ENCODE peak calls at places on chromosomes 16 and 17, in seven cellular contexts. P, R, D, T, X, Z and E are unnamed samples.

GRCh38 chr17:40407460-40407859 is 10.2 kb downstream of the TOP2A start:
- DNase-seq in P (no peak), R (no peak), D (no peak), T (no peak), X (no peak), Z (no peak), E (no peak)

GRCh38 chr17:2867441-2868424 is 71.5 kb downstream of the RAP1GAP2 start:
- DNase-seq in P (no peak), R (no peak), D (peak), T (peak), X (peak), Z (no peak), E (no peak)

GRCh38 chr17:51610155-51610554 is 349.8 kb downstream of the UTP18 start:
- DNase-seq in P (no peak), R (no peak), D (no peak), T (no peak), X (no peak), Z (no peak), E (no peak)

GRCh38 chr17:46811978-46812583 is 6.4 kb downstream of the WNT3 start:
- DNase-seq in P (no peak), R (no peak), D (no peak), T (peak), X (no peak), Z (no peak), E (peak)

GRCh38 chr17:66340720-66341119 is 38.3 kb downstream of the PRKCA start:
- DNase-seq in P (no peak), R (no peak), D (no peak), T (no peak), X (no peak), Z (no peak), E (no peak)

GRCh38 chr16:54651851-54652770 is 278.6 kb upstream of the IRX5 start:
- DNase-seq in P (no peak), R (no peak), D (no peak), T (no peak), X (no peak), Z (no peak), E (no peak)

GRCh38 chr17:6568186-6568758 is 11.9 kb upstream of the PITPNM3 start:
- DNase-seq in P (no peak), R (no peak), D (no peak), T (no peak), X (no peak), Z (peak), E (no peak)

GRCh38 chr17:10705727-10706126 is 8.3 kb downstream of the ADPRM start:
- DNase-seq in P (no peak), R (no peak), D (no peak), T (no peak), X (no peak), Z (no peak), E (no peak)

GRCh38 chr16:10617662-10618420 is 37.4 kb upstream of the EMP2 start:
- DNase-seq in P (no peak), R (no peak), D (no peak), T (no peak), X (no peak), Z (no peak), E (no peak)

GRCh38 chr17:61294777-61295176 is 104.9 kb upstream of the TBX2 start:
- DNase-seq in P (no peak), R (no peak), D (no peak), T (peak), X (peak), Z (no peak), E (peak)

GRCh38 chr16:56675685-56676210 is 6.1 kb downstream of the MT1H start:
- DNase-seq in P (no peak), R (no peak), D (no peak), T (no peak), X (no peak), Z (no peak), E (no peak)

GRCh38 chr16:81629896-81630631 is 149.0 kb upstream of the PLCG2 start:
- DNase-seq in P (no peak), R (no peak), D (no peak), T (no peak), X (no peak), Z (no peak), E (no peak)

GRCh38 chr16:64469351-64469750 is 652.5 kb downstream of the CDH11 start:
- DNase-seq in P (no peak), R (no peak), D (no peak), T (no peak), X (no peak), Z (no peak), E (no peak)

GRCh38 chr16:82995927-82996441 is 369.2 kb downstream of the CDH13 start:
- DNase-seq in P (no peak), R (peak), D (no peak), T (peak), X (no peak), Z (no peak), E (peak)

GRCh38 chr16:85227262-85227923 is 115.1 kb upstream of the CIBAR2 start:
- DNase-seq in P (no peak), R (no peak), D (no peak), T (no peak), X (no peak), Z (no peak), E (no peak)

GRCh38 chr16:56303880-56304279 is 112.6 kb downstream of the GNAO1 start:
- DNase-seq in P (no peak), R (no peak), D (no peak), T (no peak), X (no peak), Z (no peak), E (no peak)

GRCh38 chr16:29007865-29008593 is 23.2 kb downstream of the LAT start:
- DNase-seq in P (no peak), R (no peak), D (no peak), T (peak), X (no peak), Z (no peak), E (peak)

GRCh38 chr17:72407336-72408121 is 286.7 kb downstream of the SOX9 start:
- DNase-seq in P (peak), R (peak), D (peak), T (peak), X (peak), Z (peak), E (peak)

GRCh38 chr17:80104321-80104955 is 3.1 kb downstream of the GAA start:
- DNase-seq in P (no peak), R (peak), D (no peak), T (no peak), X (no peak), Z (no peak), E (peak)

GRCh38 chr17:64661981-64662773 is at the start of gene SMURF2:
- DNase-seq in P (peak), R (peak), D (peak), T (peak), X (peak), Z (peak), E (peak)

GRCh38 chr16:12089492-12090161 is 113.1 kb downstream of the SNX29 start:
- DNase-seq in P (peak), R (no peak), D (no peak), T (peak), X (no peak), Z (peak), E (no peak)

GRCh38 chr16:80500116-80500859 is 40.5 kb upstream of the DYNLRB2 start:
- DNase-seq in P (no peak), R (no peak), D (no peak), T (no peak), X (no peak), Z (no peak), E (no peak)

GRCh38 chr17:59425085-59425901 is 93.8 kb downstream of the YPEL2 start:
- DNase-seq in P (peak), R (no peak), D (no peak), T (peak), X (no peak), Z (no peak), E (no peak)

GRCh38 chr17:45395569-45396415 is 36.9 kb downstream of the ARHGAP27 start:
- DNase-seq in P (no peak), R (no peak), D (no peak), T (no peak), X (no peak), Z (no peak), E (no peak)

GRCh38 chr17:50056217-50056960 is 479 bp downstream of the ITGA3 start:
- DNase-seq in P (peak), R (peak), D (peak), T (peak), X (peak), Z (peak), E (no peak)

GRCh38 chr17:74736423-74737298 is at the start of gene RAB37:
- DNase-seq in P (peak), R (peak), D (peak), T (no peak), X (peak), Z (peak), E (no peak)

GRCh38 chr17:8151641-8152111 is 528 bp downstream of the PER1 start:
- DNase-seq in P (peak), R (peak), D (peak), T (peak), X (no peak), Z (peak), E (no peak)

GRCh38 chr17:75301031-75301430 is 11.8 kb upstream of the SLC25A19 start:
- DNase-seq in P (no peak), R (no peak), D (no peak), T (no peak), X (no peak), Z (no peak), E (no peak)

GRCh38 chr16:87834668-87835473 is 34.4 kb downstream of the SLC7A5 start:
- DNase-seq in P (peak), R (no peak), D (no peak), T (peak), X (peak), Z (no peak), E (no peak)

GRCh38 chr17:73494955-73495349 is 149.3 kb downstream of the SDK2 start:
- DNase-seq in P (no peak), R (no peak), D (no peak), T (no peak), X (no peak), Z (no peak), E (no peak)

GRCh38 chr16:23131841-23132576 is 17.2 kb downstream of the USP31 start:
- DNase-seq in P (no peak), R (no peak), D (no peak), T (no peak), X (no peak), Z (no peak), E (no peak)

GRCh38 chr17:14712471-14713075 is 411.7 kb downstream of the HS3ST3B1 start:
- DNase-seq in P (no peak), R (no peak), D (no peak), T (no peak), X (no peak), Z (no peak), E (no peak)

GRCh38 chr17:57051886-57052342 is 33.1 kb upstream of the AKAP1 start:
- DNase-seq in P (no peak), R (no peak), D (no peak), T (no peak), X (no peak), Z (no peak), E (no peak)

GRCh38 chr16:11494433-11494832 is 92.3 kb downstream of the LITAF start:
- DNase-seq in P (no peak), R (no peak), D (no peak), T (no peak), X (no peak), Z (no peak), E (no peak)

GRCh38 chr17:27158390-27158789 is 135.5 kb upstream of the WSB1 start:
- DNase-seq in P (no peak), R (no peak), D (no peak), T (no peak), X (no peak), Z (no peak), E (no peak)

GRCh38 chr17:82226170-82226808 is 2.6 kb upstream of the SLC16A3 start:
- DNase-seq in P (no peak), R (no peak), D (no peak), T (no peak), X (no peak), Z (no peak), E (no peak)

GRCh38 chr17:82226809-82227628 is 1.8 kb upstream of the SLC16A3 start:
- DNase-seq in P (peak), R (peak), D (no peak), T (no peak), X (no peak), Z (no peak), E (no peak)

GRCh38 chr17:82224666-82225065 is 4.2 kb upstream of the SLC16A3 start:
- DNase-seq in P (no peak), R (no peak), D (no peak), T (no peak), X (no peak), Z (no peak), E (no peak)

GRCh38 chr17:82223517-82223916 is 5.3 kb upstream of the SLC16A3 start:
- DNase-seq in P (no peak), R (no peak), D (no peak), T (no peak), X (no peak), Z (no peak), E (no peak)

DNA sequence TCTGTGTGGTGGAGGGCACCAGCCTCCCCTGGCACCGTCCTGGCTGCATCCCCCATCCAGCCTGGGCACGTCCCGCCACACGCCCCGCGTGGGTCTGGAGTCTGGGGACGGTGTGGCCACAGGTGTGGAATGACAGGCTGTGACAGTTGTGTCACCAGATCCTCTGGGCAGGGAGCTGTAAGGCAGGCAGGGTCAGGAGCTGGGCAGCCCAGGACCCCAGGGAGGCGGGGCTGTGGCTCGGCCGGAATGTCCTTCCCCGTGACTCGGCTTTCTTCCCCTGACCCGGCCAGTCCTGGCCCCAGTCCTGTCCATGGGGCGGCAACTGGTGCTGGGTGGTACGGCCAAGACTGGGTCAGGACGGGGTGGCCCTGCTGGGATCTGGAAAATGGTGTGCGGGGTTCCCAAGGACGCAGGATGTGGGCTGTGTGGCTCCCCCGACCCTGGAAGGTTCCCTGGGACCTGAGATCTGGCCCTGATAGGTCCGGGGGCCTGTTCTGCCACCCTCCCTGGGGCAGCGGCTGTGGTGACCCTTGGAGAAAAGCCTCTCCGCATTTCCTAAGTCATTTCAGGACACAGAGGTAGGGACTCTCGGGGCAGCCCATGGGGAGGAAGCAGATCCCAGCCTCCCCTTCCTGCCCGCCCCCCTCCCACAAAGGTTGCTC is 3.3 kb upstream of the SLC16A3 start:
- DNase-seq in P (peak), R (no peak), D (no peak), T (no peak), X (no peak), Z (no peak), E (no peak)
- TF ChIP-seq POLR2A in P (no peak), R (no peak), D (no peak), T (no peak), X (no peak), Z (no peak), E (no peak)

DNA sequence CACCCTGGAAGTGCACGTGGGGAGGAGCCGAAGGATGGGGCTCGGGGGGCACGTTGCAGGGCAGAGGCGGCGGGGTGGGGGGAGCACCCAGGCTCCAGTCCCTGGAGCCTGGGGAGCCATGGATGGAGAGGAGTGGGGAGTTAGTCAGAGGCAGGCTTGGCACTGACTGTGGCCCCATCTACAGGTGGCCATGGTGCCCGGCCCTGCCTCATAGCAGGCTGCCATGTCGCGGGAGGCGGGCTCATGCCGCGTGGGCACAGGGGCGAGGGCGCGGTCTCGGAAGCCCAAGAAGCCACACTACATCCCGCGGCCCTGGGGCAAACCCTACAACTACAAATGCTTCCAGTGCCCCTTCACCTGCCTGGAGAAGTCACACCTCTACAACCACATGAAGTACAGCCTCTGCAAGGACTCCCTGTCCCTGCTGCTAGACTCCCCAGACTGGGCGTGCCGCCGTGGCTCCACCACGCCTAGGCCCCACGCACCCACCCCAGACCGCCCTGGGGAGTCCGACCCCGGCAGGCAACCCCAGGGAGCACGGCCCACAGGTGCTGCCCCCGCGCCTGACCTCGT is 3.0 kb downstream of the PRR35 start:
- DNase-seq in P (no peak), R (no peak), D (no peak), T (no peak), X (no peak), Z (no peak), E (no peak)
- TF ChIP-seq POLR2A in P (no peak), R (no peak), D (no peak), T (no peak), X (no peak), Z (no peak), E (no peak)

DNA sequence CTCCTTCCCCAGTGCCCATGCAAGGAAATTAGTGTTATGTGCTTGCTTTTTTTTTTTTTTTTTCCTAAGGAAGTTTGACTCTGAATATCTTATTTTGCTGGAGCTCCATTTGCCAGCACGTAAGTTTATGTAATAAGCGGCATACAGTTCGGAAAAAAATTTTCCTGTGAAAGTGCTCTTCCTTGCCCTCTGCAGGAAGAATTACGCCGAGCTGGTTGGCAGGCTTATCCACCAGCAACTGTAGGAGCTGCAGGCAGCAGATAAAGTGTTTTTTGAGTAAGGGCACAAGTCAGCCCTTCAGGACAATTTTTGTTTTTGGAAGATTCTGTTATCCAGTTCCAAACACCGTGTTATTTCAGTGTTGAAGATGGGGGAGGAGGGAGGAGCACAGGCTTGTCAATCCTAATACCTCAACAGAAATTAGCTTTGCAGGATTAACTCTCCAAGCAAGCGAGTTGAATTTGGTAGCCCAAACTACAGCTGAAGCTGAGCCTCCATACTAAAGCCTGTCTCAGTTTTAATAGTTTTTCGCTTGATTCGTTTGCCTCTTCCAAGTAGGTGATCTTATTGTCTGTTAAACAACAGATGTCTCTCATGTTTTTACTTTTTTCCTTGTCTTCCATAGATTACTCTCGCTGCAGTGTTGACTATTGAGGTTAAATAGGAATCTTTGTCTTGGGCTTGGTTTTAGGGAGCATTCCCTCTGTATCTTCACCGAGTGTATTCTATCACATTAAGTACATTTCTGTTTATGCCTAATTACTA is 1.1 kb downstream of the SPECC1 start:
- DNase-seq in P (peak), R (no peak), D (peak), T (peak), X (peak), Z (peak), E (peak)
- TF ChIP-seq POLR2A in P (no peak), R (no peak), D (no peak), T (no peak), X (no peak), Z (no peak), E (no peak)

GRCh38 chr17:1829189-1829578 is 518 bp downstream of the SMYD4 start:
- DNase-seq in P (no peak), R (no peak), D (peak), T (no peak), X (peak), Z (no peak), E (peak)

GRCh38 chr17:1834378-1835149 is 4.8 kb downstream of the RPA1 start:
- DNase-seq in P (no peak), R (no peak), D (no peak), T (no peak), X (no peak), Z (no peak), E (no peak)

GRCh38 chr17:1830288-1830687 is 483 bp downstream of the RPA1 start:
- DNase-seq in P (no peak), R (no peak), D (no peak), T (no peak), X (peak), Z (no peak), E (peak)

GRCh38 chr17:1829579-1830257 is at the start of the genes RPA1 and SMYD4:
- DNase-seq in P (peak), R (peak), D (peak), T (peak), X (peak), Z (peak), E (peak)
- TF ChIP-seq POLR2A in P (peak), R (no peak), D (peak), T (peak), X (peak), Z (no peak), E (peak)

GRCh38 chr16:67653131-67654068 is 6.7 kb downstream of the ACD start:
- DNase-seq in P (no peak), R (no peak), D (no peak), T (no peak), X (no peak), Z (no peak), E (no peak)
- TF ChIP-seq POLR2A in P (no peak), R (peak), D (no peak), T (peak), X (no peak), Z (no peak), E (peak)